ENCODE peak calls at places on chromosomes 4 and X, in seven cellular contexts. Y, N, T, O, M, H and F are unnamed samples.

GRCh38 chr4:54268151-54268550 is 39.1 kb downstream of the PDGFRA start:
- DNase-seq in Y (no peak), N (no peak), T (peak), O (peak), M (no peak), H (no peak), F (peak)

GRCh38 chr4:56861365-56861764 is 39.9 kb upstream of the SPINK2 start:
- DNase-seq in Y (no peak), N (peak), T (peak), O (peak), M (no peak), H (no peak), F (peak)

GRCh38 chr4:155616112-155616511 is 50.5 kb upstream of the GUCY1A1 start:
- DNase-seq in Y (no peak), N (no peak), T (peak), O (no peak), M (no peak), H (no peak), F (no peak)

GRCh38 chrX:55008571-55009358 is 8.6 kb downstream of the APEX2 start:
- DNase-seq in Y (no peak), N (no peak), T (peak), O (peak), M (peak), H (no peak), F (peak)

GRCh38 chr4:6594341-6594740 is 19.4 kb downstream of the MAN2B2 start:
- DNase-seq in Y (no peak), N (no peak), T (no peak), O (no peak), M (no peak), H (no peak), F (no peak)

GRCh38 chrX:148600131-148600530 is 99.7 kb downstream of the AFF2 start:
- DNase-seq in Y (no peak), N (no peak), T (no peak), O (no peak), M (no peak), H (no peak), F (no peak)

GRCh38 chr4:140556372-140557085 is 12.2 kb downstream of the UCP1 start:
- DNase-seq in Y (no peak), N (no peak), T (no peak), O (no peak), M (no peak), H (no peak), F (peak)

GRCh38 chr4:103915224-103915869 is 195.6 kb upstream of the TACR3 start:
- DNase-seq in Y (no peak), N (no peak), T (no peak), O (peak), M (no peak), H (no peak), F (peak)

GRCh38 chr4:137804906-137805511 is 272.7 kb upstream of the PCDH18 start:
- DNase-seq in Y (no peak), N (no peak), T (no peak), O (no peak), M (no peak), H (peak), F (no peak)

GRCh38 chrX:120429776-120430535 is 39.1 kb downstream of the LAMP2 start:
- DNase-seq in Y (no peak), N (no peak), T (no peak), O (no peak), M (no peak), H (no peak), F (no peak)

GRCh38 chr4:148060264-148061138 is 328.6 kb downstream of the ARHGAP10 start:
- DNase-seq in Y (no peak), N (no peak), T (no peak), O (no peak), M (no peak), H (no peak), F (peak)

GRCh38 chrX:20461576-20461975 is 194.9 kb upstream of the RPS6KA3 start:
- DNase-seq in Y (no peak), N (no peak), T (peak), O (peak), M (no peak), H (no peak), F (peak)

GRCh38 chrX:17679820-17680219 is 57.5 kb upstream of the SCML1 start:
- DNase-seq in Y (no peak), N (no peak), T (no peak), O (no peak), M (no peak), H (no peak), F (no peak)

GRCh38 chrX:47540754-47541538 is 20.1 kb upstream of the ARAF start:
- DNase-seq in Y (peak), N (peak), T (peak), O (peak), M (peak), H (peak), F (peak)

GRCh38 chr4:106021737-106022410 is 126.6 kb downstream of the NPNT start:
- DNase-seq in Y (no peak), N (no peak), T (no peak), O (peak), M (no peak), H (no peak), F (no peak)

GRCh38 chr4:24713604-24714003 is 81.8 kb upstream of the SOD3 start:
- DNase-seq in Y (no peak), N (no peak), T (no peak), O (no peak), M (no peak), H (no peak), F (no peak)

GRCh38 chr4:128570380-128570779 is 239.1 kb upstream of the JADE1 start:
- DNase-seq in Y (peak), N (peak), T (peak), O (no peak), M (no peak), H (peak), F (peak)

GRCh38 chr4:16217300-16218051 is 8.8 kb downstream of the TAPT1 start:
- DNase-seq in Y (no peak), N (no peak), T (no peak), O (no peak), M (no peak), H (no peak), F (no peak)

GRCh38 chr4:56134272-56134671 is 185.5 kb downstream of the CEP135 start:
- DNase-seq in Y (no peak), N (peak), T (peak), O (peak), M (no peak), H (no peak), F (no peak)

GRCh38 chrX:118730500-118731247 is 3.3 kb downstream of the IL13RA1 start:
- DNase-seq in Y (no peak), N (peak), T (peak), O (peak), M (peak), H (no peak), F (peak)

GRCh38 chr4:147103403-147103946 is 157.8 kb upstream of the TTC29 start:
- DNase-seq in Y (peak), N (peak), T (peak), O (peak), M (peak), H (no peak), F (peak)

GRCh38 chr4:164959896-164960295 is 17.6 kb downstream of the TRIM61 start:
- DNase-seq in Y (no peak), N (peak), T (peak), O (no peak), M (no peak), H (no peak), F (no peak)

GRCh38 chrX:140343226-140343873 is 161.5 kb downstream of the SOX3 start:
- DNase-seq in Y (no peak), N (no peak), T (peak), O (peak), M (no peak), H (no peak), F (peak)

GRCh38 chr4:127993150-127993549 is 27.9 kb downstream of the ABHD18 start:
- DNase-seq in Y (no peak), N (no peak), T (no peak), O (no peak), M (no peak), H (no peak), F (no peak)

GRCh38 chr4:169051936-169052335 is 41.9 kb upstream of the CBR4 start:
- DNase-seq in Y (no peak), N (no peak), T (no peak), O (no peak), M (no peak), H (no peak), F (no peak)

GRCh38 chrX:118220509-118220908 is 103.9 kb upstream of the KLHL13 start:
- DNase-seq in Y (no peak), N (no peak), T (no peak), O (no peak), M (no peak), H (no peak), F (peak)

GRCh38 chr4:154998284-154998683 is 210.2 kb upstream of the NPY2R start:
- DNase-seq in Y (no peak), N (peak), T (peak), O (no peak), M (no peak), H (no peak), F (no peak)

GRCh38 chrX:49208399-49208798 is 8.4 kb upstream of the SYP start:
- DNase-seq in Y (no peak), N (no peak), T (no peak), O (no peak), M (no peak), H (no peak), F (no peak)

GRCh38 chr4:76208005-76208765 is 5.4 kb downstream of the SCARB2 start:
- DNase-seq in Y (peak), N (peak), T (peak), O (peak), M (peak), H (peak), F (peak)

GRCh38 chr4:74447636-74448233 is 2.8 kb downstream of the AREG start:
- DNase-seq in Y (no peak), N (no peak), T (no peak), O (no peak), M (no peak), H (no peak), F (no peak)

DNA sequence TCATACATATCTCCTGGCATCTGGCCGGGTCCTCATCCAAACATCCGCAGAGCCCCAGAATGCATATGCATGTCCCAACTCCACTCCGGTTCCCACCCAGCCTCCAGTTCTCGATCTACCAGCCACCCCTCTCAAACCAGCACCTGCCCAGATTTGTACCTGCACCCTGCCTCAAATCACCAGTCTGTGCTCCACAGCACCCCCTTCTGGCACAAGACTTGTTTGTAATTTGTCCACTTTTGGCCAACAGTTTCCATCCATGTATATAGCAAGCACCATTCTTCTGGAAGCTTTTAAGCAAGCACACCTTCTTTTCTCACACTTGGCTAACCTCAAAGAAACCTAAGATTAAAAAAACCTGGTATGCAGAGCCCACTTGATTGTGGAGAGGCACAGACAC is 644.1 kb downstream of the MID1IP1 start:
- DNase-seq in Y (no peak), N (no peak), T (no peak), O (no peak), M (no peak), H (no peak), F (no peak)
- TF ChIP-seq CTCF in Y (no peak), N (peak), T (no peak), O (peak), M (peak), H (no peak), F (peak)

DNA sequence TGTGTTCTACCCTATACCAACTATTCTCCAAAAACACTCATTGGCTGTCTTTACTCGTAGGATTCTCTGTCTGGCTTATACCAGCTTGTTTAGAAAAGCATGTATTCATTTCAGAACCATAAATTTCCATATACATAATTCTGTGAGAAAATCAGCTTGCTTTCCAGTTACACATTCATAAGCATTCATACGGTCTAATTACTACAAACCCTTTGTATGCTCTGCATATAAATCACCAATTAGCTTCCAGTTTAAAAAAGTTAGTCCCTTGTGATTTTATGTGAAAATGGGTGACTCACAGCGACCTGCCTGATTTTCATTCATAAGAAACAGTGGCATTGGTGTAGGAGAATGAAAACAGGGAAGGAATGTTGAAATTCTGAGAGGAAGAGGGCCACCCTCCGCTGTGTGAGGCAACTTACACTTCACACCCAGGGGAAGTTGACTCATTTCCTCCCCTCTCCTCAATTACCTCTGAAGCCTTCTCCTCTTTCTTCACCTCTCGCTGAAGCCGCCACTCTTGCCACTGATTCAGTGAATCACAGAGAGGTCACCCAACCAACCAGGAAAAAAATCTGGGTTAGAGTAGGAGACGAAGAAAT is 63.4 kb downstream of the MEPE start:
- DNase-seq in Y (peak), N (peak), T (peak), O (peak), M (peak), H (peak), F (peak)
- H3K4me3 ChIP-seq in Y (no peak), N (no peak), T (no peak), O (no peak), M (no peak), H (no peak), F (no peak)

DNA sequence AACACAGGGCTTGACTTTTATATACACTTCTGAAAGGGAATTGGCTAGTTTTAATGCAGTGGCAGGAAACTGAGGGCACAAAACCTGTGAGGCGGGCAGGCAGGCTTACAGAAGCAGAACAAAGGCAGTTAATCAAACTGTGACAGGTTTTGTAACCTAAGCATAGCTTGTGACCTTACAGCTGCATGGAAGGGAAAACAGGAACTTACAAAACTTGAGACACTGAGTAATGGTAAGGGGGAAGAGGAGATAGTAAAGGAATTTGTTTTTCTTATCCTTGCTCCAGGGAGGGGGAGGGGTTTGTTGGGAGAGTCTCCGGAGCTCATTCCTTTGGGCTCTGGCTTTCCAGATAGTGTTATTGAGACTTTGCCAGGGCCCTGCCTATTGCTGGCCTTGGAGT is 55.6 kb downstream of the SLITRK4 start:
- DNase-seq in Y (no peak), N (no peak), T (no peak), O (no peak), M (no peak), H (no peak), F (no peak)
- TF ChIP-seq CTCF in Y (no peak), N (no peak), T (no peak), O (no peak), M (no peak), H (no peak), F (no peak)

DNA sequence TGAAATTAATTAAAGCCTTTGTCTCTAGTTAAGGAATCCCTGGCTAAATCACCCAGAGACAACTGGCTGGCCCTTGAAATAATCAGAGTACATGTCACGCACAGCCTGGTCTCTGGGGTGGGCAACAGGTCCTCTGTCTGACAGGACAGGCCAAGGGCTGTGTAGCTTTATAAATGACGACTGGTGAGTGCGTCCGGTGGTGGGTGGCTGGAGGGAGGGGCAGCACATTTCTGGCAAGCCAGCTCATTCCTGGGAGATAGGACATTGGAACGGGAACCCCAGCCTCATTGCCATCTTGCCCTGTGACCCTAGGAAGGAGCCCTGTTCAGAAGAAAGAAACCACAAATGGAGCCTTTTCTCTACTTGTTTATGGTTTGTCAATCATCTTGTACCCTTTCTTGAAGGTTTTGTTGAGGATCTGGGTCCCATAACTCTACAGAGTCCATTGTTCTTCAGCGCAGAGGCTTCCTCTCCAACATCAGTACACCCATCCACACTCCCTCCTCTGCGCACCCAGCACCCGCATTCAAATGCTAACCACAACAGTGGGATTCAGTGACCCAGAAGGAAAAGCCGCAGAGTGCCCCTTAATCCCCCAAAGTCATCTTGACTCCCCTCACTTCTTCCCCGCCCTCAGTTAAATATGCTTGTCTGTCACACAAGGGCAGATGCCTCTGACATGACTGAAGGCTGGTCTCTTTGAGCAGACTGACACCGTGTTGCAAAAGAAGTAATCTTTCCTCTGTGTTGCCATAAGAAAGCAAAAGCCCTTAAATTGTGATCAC is 368.1 kb downstream of the UNC5C start:
- DNase-seq in Y (no peak), N (no peak), T (no peak), O (no peak), M (no peak), H (no peak), F (no peak)
- H3K4me3 ChIP-seq in Y (no peak), N (no peak), T (no peak), O (no peak), M (no peak), H (no peak), F (no peak)

GRCh38 chrX:45747905-45748304 is 547.2 kb upstream of the DIPK2B start:
- DNase-seq in Y (no peak), N (no peak), T (no peak), O (peak), M (no peak), H (no peak), F (no peak)

GRCh38 chrX:45748443-45748842 is 547.8 kb upstream of the DIPK2B start:
- DNase-seq in Y (no peak), N (no peak), T (no peak), O (peak), M (no peak), H (no peak), F (no peak)

GRCh38 chrX:45751156-45751555 is 550.5 kb upstream of the DIPK2B start:
- DNase-seq in Y (no peak), N (no peak), T (no peak), O (no peak), M (no peak), H (no peak), F (no peak)

GRCh38 chrX:45750639-45751038 is 550.0 kb upstream of the DIPK2B start:
- DNase-seq in Y (no peak), N (no peak), T (no peak), O (peak), M (no peak), H (no peak), F (peak)

DNA sequence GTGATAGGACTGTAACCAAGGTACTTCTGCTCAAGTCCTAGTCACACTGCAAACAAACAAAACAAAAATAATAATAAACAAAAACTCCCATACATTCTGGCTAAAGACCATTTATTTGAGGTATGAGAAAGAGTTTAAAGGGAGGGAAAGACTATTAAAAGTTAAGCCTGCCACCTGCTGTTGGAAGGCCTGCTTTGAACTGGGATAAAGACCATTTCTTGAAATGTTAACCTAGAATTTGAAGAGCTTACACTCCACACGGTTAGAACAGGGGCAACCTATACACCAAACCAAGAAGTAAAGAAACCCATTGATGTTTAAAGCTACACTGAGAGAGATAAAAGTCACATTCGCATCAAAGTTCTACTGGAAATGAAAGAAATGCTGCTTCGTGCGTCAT is 548.7 kb upstream of the DIPK2B start:
- DNase-seq in Y (no peak), N (no peak), T (no peak), O (peak), M (no peak), H (no peak), F (no peak)
- TF ChIP-seq CTCF in Y (no peak), N (peak), T (peak), O (peak), M (peak), H (no peak), F (peak)

DNA sequence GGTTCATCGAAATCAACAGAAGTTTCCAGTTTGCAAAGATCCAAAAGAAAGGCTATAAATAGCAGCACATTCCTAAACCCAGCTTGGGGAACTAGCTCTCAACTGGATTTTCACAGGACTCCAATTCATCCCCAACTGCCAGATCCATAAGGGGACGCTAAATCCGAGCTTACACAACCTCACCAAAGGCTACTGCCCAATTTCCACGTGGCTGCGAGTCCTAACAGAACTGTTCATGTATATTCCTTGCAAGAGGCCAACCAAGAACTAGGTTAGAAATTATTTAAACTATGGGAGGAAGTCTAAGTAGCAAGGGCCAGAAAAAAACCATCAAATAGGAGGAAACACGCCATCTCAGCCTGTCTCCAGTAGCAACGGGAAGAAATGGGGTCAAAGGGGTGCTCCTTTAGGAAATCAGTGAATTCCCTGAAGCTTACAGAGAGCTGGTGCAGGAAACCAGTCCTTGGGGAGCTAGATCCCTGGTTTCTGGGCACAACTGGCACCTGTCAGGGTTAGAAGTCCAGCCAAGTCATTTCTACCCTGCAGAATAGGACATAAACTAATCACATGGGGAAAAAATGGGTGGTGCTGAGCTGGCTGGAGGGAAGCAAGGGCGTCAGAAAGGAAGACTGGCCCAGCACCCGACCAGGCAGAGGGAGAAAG is 20.7 kb downstream of the RELL1 start:
- DNase-seq in Y (no peak), N (no peak), T (no peak), O (no peak), M (no peak), H (no peak), F (no peak)
- H3K4me3 ChIP-seq in Y (no peak), N (no peak), T (no peak), O (no peak), M (no peak), H (no peak), F (no peak)